ENCODE peak calls at places on chromosomes 5 and 9, in six cellular contexts. Z is cardiac fibroblast; J is CD8-positive, alpha-beta T cell; A is H9; V is BJ; I is RWPE1. M is an unnamed sample.

GRCh38 chr9:21933281-21933680 is 60.9 kb downstream of the CDKN2A start:
- DNase-seq in Z (no peak), J (no peak), A (no peak), V (no peak), I (peak), M (no peak)

GRCh38 chr5:172554562-172554961 is 86.5 kb upstream of the NEURL1B start:
- DNase-seq in Z (no peak), J (no peak), A (no peak), V (no peak), I (no peak), M (no peak)

GRCh38 chr5:118247468-118247867 is 740.9 kb downstream of the DTWD2 start:
- DNase-seq in Z (no peak), J (no peak), A (peak), V (no peak), I (no peak), M (no peak)

GRCh38 chr5:100505984-100506670 is 29.0 kb upstream of the FAM174A start:
- DNase-seq in Z (peak), J (no peak), A (no peak), V (peak), I (peak), M (peak)

GRCh38 chr5:170219615-170220014 is 13.2 kb upstream of the C5orf58 start:
- DNase-seq in Z (peak), J (no peak), A (no peak), V (peak), I (peak), M (peak)

GRCh38 chr5:44603496-44604272 is 205.1 kb upstream of the MRPS30 start:
- DNase-seq in Z (no peak), J (no peak), A (peak), V (no peak), I (no peak), M (no peak)

GRCh38 chr5:75545131-75545530 is 33.4 kb downstream of the POLK start:
- DNase-seq in Z (no peak), J (no peak), A (no peak), V (no peak), I (no peak), M (no peak)

GRCh38 chr5:133705331-133705730 is 93.0 kb upstream of the FSTL4 start:
- DNase-seq in Z (no peak), J (no peak), A (no peak), V (no peak), I (no peak), M (no peak)

GRCh38 chr9:81535542-81536241 is 153.7 kb downstream of the TLE1 start:
- DNase-seq in Z (peak), J (no peak), A (no peak), V (no peak), I (peak), M (no peak)

GRCh38 chr5:134151723-134152122 is 25.0 kb downstream of the SKP1 start:
- DNase-seq in Z (no peak), J (no peak), A (no peak), V (no peak), I (no peak), M (no peak)

GRCh38 chr5:14386882-14387575 is 194.6 kb upstream of the OTULINL start:
- DNase-seq in Z (no peak), J (no peak), A (no peak), V (no peak), I (no peak), M (no peak)

GRCh38 chr5:11047051-11047450 is 286.0 kb upstream of the DAP start:
- DNase-seq in Z (no peak), J (no peak), A (no peak), V (no peak), I (no peak), M (no peak)

GRCh38 chr5:87394407-87394806 is 18.3 kb downstream of the CCNH start:
- DNase-seq in Z (peak), J (no peak), A (no peak), V (no peak), I (peak), M (peak)

GRCh38 chr5:137825165-137825564 is 42.5 kb upstream of the MYOT start:
- DNase-seq in Z (no peak), J (no peak), A (no peak), V (no peak), I (no peak), M (no peak)

GRCh38 chr9:95381243-95381642 is 63.7 kb upstream of the FANCC start:
- DNase-seq in Z (peak), J (no peak), A (no peak), V (no peak), I (no peak), M (peak)

GRCh38 chr9:129839324-129840023 is 4.2 kb downstream of the USP20 start:
- DNase-seq in Z (no peak), J (no peak), A (no peak), V (no peak), I (no peak), M (no peak)

GRCh38 chr9:14713187-14713799 is 9.2 kb downstream of the CER1 start:
- DNase-seq in Z (no peak), J (no peak), A (no peak), V (no peak), I (peak), M (no peak)

GRCh38 chr5:141882594-141883183 is 4.5 kb upstream of the PCDH1 start:
- DNase-seq in Z (no peak), J (peak), A (peak), V (no peak), I (no peak), M (no peak)

GRCh38 chr5:93582677-93583524 is at the start of gene NR2F1:
- DNase-seq in Z (peak), J (no peak), A (peak), V (peak), I (peak), M (peak)

GRCh38 chr5:95959964-95960801 is 1.5 kb downstream of the ELL2 start:
- DNase-seq in Z (peak), J (peak), A (no peak), V (no peak), I (peak), M (no peak)

GRCh38 chr9:110999379-110999778 is 38.9 kb downstream of the LPAR1 start:
- DNase-seq in Z (no peak), J (no peak), A (no peak), V (no peak), I (no peak), M (no peak)

GRCh38 chr5:135240283-135240633 is 158.8 kb downstream of the MACROH2A1 start:
- DNase-seq in Z (no peak), J (no peak), A (peak), V (no peak), I (no peak), M (no peak)

GRCh38 chr5:141680751-141681201 is 1.3 kb downstream of the ARAP3 start:
- DNase-seq in Z (peak), J (no peak), A (peak), V (no peak), I (peak), M (no peak)

GRCh38 chr9:126165755-126166154 is 160.9 kb upstream of the MVB12B start:
- DNase-seq in Z (no peak), J (peak), A (no peak), V (no peak), I (no peak), M (no peak)

GRCh38 chr9:22208846-22209585 is 199.9 kb upstream of the CDKN2B start:
- DNase-seq in Z (no peak), J (no peak), A (no peak), V (no peak), I (peak), M (no peak)

GRCh38 chr5:20972419-20972925 is 984.5 kb upstream of the CDH18 start:
- DNase-seq in Z (peak), J (no peak), A (peak), V (no peak), I (peak), M (no peak)

GRCh38 chr9:11016081-11016480 is 403.3 kb upstream of the PTPRD start:
- DNase-seq in Z (no peak), J (no peak), A (no peak), V (no peak), I (peak), M (no peak)

GRCh38 chr5:137954131-137954879 is 65.0 kb downstream of the PKD2L2 start:
- DNase-seq in Z (peak), J (no peak), A (no peak), V (peak), I (peak), M (peak)

DNA sequence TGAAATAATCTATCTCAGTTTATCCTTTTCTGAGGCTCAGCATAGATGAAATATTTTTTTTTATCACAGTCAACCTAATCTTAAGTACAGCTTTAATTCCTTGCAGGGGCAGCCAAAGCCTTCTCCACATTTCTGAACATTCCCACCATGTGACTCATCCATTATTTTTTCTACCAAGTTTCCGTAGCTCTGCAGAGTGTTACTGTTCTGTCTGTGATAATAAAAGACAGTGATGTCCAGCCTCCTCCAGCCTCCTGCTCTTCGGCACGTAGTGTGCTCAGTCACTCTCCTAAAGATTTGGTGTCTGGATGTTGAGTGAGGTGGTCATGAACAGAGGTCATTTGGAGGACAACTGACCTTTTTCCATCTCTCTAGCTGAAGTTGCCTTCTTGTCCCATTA is 338.1 kb upstream of the ADAMTS16 start:
- DNase-seq in Z (no peak), J (no peak), A (no peak), V (no peak), I (no peak), M (no peak)
- TF ChIP-seq CTCF in Z (no peak), J (no peak), A (no peak), V (no peak), I (no peak), M (no peak)

GRCh38 chr5:98791110-98791509 is 17.6 kb downstream of the RGMB start:
- DNase-seq in Z (no peak), J (no peak), A (no peak), V (no peak), I (no peak), M (no peak)
- TF ChIP-seq CTCF in Z (no peak), J (no peak), A (no peak), V (no peak), I (no peak), M (no peak)

DNA sequence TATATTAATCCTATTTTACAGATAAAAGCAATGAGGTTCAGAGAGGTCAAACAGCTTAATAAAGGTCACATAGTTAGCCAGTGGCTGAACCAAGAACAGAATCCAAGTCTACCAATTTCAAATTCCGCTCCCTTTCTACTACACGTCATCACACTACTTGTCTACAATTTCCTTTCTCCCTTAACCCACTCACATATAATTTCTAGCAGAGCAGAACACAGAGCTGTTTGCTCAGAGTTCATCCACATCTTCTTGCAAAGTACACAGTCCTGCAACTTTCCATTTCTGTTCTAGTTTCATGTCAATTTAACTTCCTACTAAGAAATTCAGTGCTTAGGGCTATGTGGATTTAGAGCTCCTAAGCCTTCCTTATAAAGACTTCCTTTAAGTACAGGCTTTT is 61.4 kb downstream of the MEGF9 start:
- DNase-seq in Z (no peak), J (no peak), A (no peak), V (no peak), I (no peak), M (no peak)
- TF ChIP-seq CTCF in Z (no peak), J (no peak), A (no peak), V (no peak), I (no peak), M (no peak)

GRCh38 chr5:107654827-107655226 is 15.9 kb downstream of the EFNA5 start:
- DNase-seq in Z (no peak), J (no peak), A (no peak), V (no peak), I (no peak), M (no peak)

GRCh38 chr5:107661650-107662044 is 9.1 kb downstream of the EFNA5 start:
- DNase-seq in Z (no peak), J (no peak), A (no peak), V (no peak), I (no peak), M (no peak)

GRCh38 chr5:107661038-107661649 is 9.6 kb downstream of the EFNA5 start:
- DNase-seq in Z (no peak), J (no peak), A (no peak), V (no peak), I (no peak), M (no peak)

GRCh38 chr5:107655836-107656235 is 14.9 kb downstream of the EFNA5 start:
- DNase-seq in Z (no peak), J (no peak), A (no peak), V (no peak), I (peak), M (no peak)

DNA sequence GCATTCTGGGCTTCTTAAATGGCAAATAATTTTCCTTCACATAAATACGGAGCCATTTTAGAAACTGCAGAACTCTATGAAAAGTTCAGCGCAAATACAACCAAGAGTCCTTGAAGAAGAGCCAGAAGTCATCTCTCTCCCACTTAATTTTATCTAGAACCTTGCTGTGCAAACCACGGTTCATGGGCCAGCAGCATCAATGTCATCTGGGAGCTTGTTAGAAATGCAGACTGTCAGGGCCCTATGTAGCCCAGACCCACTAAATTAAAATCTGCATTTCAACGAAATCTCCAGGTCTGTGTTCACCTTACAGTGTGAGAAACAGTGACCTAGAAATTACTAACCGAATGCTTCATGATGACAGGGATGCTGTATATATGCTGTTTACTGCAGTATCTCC is 12.2 kb downstream of the EFNA5 start:
- DNase-seq in Z (no peak), J (no peak), A (no peak), V (no peak), I (no peak), M (no peak)
- TF ChIP-seq CTCF in Z (no peak), J (no peak), A (no peak), V (no peak), I (no peak), M (no peak)

GRCh38 chr5:1737790-1738405 is 61.7 kb downstream of the MRPL36 start:
- DNase-seq in Z (peak), J (peak), A (peak), V (no peak), I (peak), M (peak)
- TF ChIP-seq CTCF in Z (peak), J (peak), A (peak), V (peak), I (peak), M (peak)

GRCh38 chr9:77291714-77292113 is 114.4 kb downstream of the VPS13A start:
- DNase-seq in Z (peak), J (no peak), A (peak), V (no peak), I (peak), M (peak)
- TF ChIP-seq CTCF in Z (peak), J (no peak), A (peak), V (peak), I (peak), M (peak)

DNA sequence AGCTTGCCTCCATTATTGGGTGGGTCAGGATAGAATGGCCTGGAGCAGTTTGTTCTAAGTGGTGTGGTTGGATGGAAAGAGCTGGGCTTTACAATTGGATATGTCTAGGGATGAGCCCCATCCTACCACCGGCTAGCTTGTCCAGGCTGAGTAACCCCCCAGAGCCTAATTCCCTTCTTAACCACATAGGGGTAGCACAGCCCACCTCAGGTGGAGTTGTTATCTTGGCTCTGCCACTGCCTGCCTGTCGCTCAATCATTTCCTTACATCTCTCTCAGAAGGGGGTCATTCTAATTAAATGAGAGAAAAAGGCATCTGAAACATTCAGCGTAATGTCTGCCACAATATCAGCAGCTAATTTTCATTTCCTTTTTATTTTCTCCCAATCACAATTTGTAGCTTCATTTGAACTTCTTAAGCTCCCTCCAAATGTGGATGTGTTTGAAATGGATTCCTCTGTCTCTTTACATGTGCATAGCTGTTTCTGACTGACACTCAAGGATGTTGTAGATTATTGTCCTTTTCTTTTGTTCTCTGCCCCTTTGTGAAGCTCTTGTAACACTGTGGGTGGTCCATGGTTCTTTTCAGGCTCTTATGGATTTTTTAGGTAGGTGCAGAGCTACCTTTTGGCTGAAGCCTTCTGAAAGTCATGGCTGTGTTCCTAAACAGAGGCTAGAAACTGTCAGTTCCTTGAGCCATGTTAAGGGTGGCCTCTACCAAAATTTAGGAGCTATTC is 383.1 kb upstream of the KLF4 start:
- DNase-seq in Z (no peak), J (no peak), A (peak), V (no peak), I (no peak), M (no peak)
- TF ChIP-seq CTCF in Z (no peak), J (no peak), A (peak), V (no peak), I (no peak), M (no peak)